ENCODE peak calls at places on chromosomes 1 and 21, in nine cellular contexts. One of them, this sample, is unnamed.

GRCh38 chr21:42704861-42705260 is 51.4 kb downstream of the PDE9A start:
- DNase-seq in NCI-H1092: no peak
- DNase-seq in left ventricle myocardium superior: no peak
- DNase-seq in astrocyte of the spinal cord: no peak
- DNase-seq in NCI-H510A: no peak
- DNase-seq in substantia nigra: no peak
- DNase-seq in Calu3: no peak
- DNase-seq in A549: no peak
- DNase-seq in NB4: no peak
- DNase-seq in this sample: no peak

GRCh38 chr1:210418863-210419641 is 90.3 kb downstream of the HHAT start:
- DNase-seq in Calu3: peak; percentile 18
- DNase-seq in NCI-H510A: no peak
- DNase-seq in NB4: no peak
- DNase-seq in left ventricle myocardium superior: no peak
- DNase-seq in astrocyte of the spinal cord: no peak
- DNase-seq in substantia nigra: no peak
- DNase-seq in NCI-H1092: no peak
- DNase-seq in A549: no peak
- DNase-seq in this sample: no peak

GRCh38 chr1:16628361-16629111 is 15.2 kb upstream of the NBPF1 start:
- DNase-seq in astrocyte of the spinal cord: no peak
- DNase-seq in NB4: no peak
- DNase-seq in Calu3: no peak
- DNase-seq in A549: no peak
- DNase-seq in substantia nigra: no peak
- DNase-seq in NCI-H1092: no peak
- DNase-seq in NCI-H510A: no peak
- DNase-seq in left ventricle myocardium superior: peak; percentile 48
- DNase-seq in this sample: no peak

GRCh38 chr1:110770832-110771231 is 96.1 kb upstream of the KCNA3 start:
- DNase-seq in A549: no peak
- DNase-seq in astrocyte of the spinal cord: no peak
- DNase-seq in NCI-H1092: no peak
- DNase-seq in left ventricle myocardium superior: no peak
- DNase-seq in NB4: no peak
- DNase-seq in Calu3: no peak
- DNase-seq in NCI-H510A: no peak
- DNase-seq in substantia nigra: no peak
- DNase-seq in this sample: no peak

GRCh38 chr1:40896482-40896881 is 34.3 kb upstream of the CITED4 start:
- DNase-seq in substantia nigra: no peak
- DNase-seq in astrocyte of the spinal cord: no peak
- DNase-seq in NCI-H1092: no peak
- DNase-seq in Calu3: no peak
- DNase-seq in NB4: no peak
- DNase-seq in A549: no peak
- DNase-seq in NCI-H510A: no peak
- DNase-seq in left ventricle myocardium superior: no peak
- DNase-seq in this sample: no peak

GRCh38 chr1:1804301-1804700 is 26.0 kb upstream of the NADK start:
- DNase-seq in substantia nigra: no peak
- DNase-seq in NCI-H510A: no peak
- DNase-seq in NB4: no peak
- DNase-seq in astrocyte of the spinal cord: no peak
- DNase-seq in left ventricle myocardium superior: no peak
- DNase-seq in Calu3: no peak
- DNase-seq in NCI-H1092: no peak
- DNase-seq in A549: no peak
- DNase-seq in this sample: no peak

GRCh38 chr1:25529518-25530347 is 13.7 kb upstream of the LDLRAP1 start:
- DNase-seq in NCI-H1092: no peak
- DNase-seq in substantia nigra: no peak
- DNase-seq in left ventricle myocardium superior: no peak
- DNase-seq in A549: no peak
- DNase-seq in Calu3: no peak
- DNase-seq in NCI-H510A: no peak
- DNase-seq in astrocyte of the spinal cord: no peak
- DNase-seq in NB4: peak; percentile 48
- DNase-seq in this sample: no peak

GRCh38 chr1:177945943-177946650 is 23.8 kb downstream of the SEC16B start:
- DNase-seq in substantia nigra: peak; percentile 34
- DNase-seq in NCI-H510A: no peak
- DNase-seq in left ventricle myocardium superior: no peak
- DNase-seq in A549: peak; percentile 67
- DNase-seq in Calu3: peak; percentile 74
- DNase-seq in NB4: peak; percentile 64
- DNase-seq in astrocyte of the spinal cord: peak; percentile 66
- DNase-seq in NCI-H1092: peak; percentile 65
- DNase-seq in this sample: peak; percentile 53

GRCh38 chr1:37620707-37621106 is 14.0 kb downstream of the RSPO1 start:
- DNase-seq in NCI-H1092: peak; percentile 32
- DNase-seq in NCI-H510A: no peak
- DNase-seq in A549: no peak
- DNase-seq in Calu3: no peak
- DNase-seq in left ventricle myocardium superior: no peak
- DNase-seq in NB4: no peak
- DNase-seq in substantia nigra: no peak
- DNase-seq in astrocyte of the spinal cord: no peak
- DNase-seq in this sample: no peak

GRCh38 chr1:15459771-15460719 is 3.5 kb downstream of the CELA2A start:
- DNase-seq in Calu3: no peak
- DNase-seq in NCI-H1092: no peak
- DNase-seq in astrocyte of the spinal cord: no peak
- DNase-seq in NB4: peak; percentile 51
- DNase-seq in A549: no peak
- DNase-seq in NCI-H510A: no peak
- DNase-seq in left ventricle myocardium superior: no peak
- DNase-seq in substantia nigra: no peak
- DNase-seq in this sample: no peak